ENCODE peak calls at places on chromosomes 16 and 17, in four cellular contexts. W is esophagus muscularis mucosa, I is A549, H is neural progenitor cell. C is an unnamed sample. For H3K4me1, the result is how much of the 10 kb centered on the place peaks cover.

GRCh38 chr16:66682271-66682670 is 14.3 kb downstream of the CMTM4 start:
- DNase-seq in W (no peak), I (no peak), H (no peak), C (no peak)

GRCh38 chr16:66131156-66131807 is 235.2 kb upstream of the CDH5 start:
- DNase-seq in W (no peak), I (no peak), H (no peak), C (no peak)

GRCh38 chr17:81480140-81480917 is 32.3 kb downstream of the ACTG1 start:
- DNase-seq in W (no peak), I (peak), H (no peak), C (no peak)

GRCh38 chr17:73748521-73748920 is 104.3 kb upstream of the SDK2 start:
- DNase-seq in W (no peak), I (no peak), H (no peak), C (no peak)

GRCh38 chr16:48117217-48118105 is 38.3 kb downstream of the ABCC12 start:
- DNase-seq in W (no peak), I (peak), H (peak), C (peak)

GRCh38 chr17:75400326-75400939 is 5.0 kb downstream of the GRB2 start:
- DNase-seq in W (no peak), I (no peak), H (no peak), C (no peak)

GRCh38 chr16:24834459-24835335 is 11.1 kb upstream of the SLC5A11 start:
- DNase-seq in W (no peak), I (peak), H (peak), C (peak)

GRCh38 chr16:84543931-84544776 is 39.7 kb upstream of the MEAK7 start:
- DNase-seq in W (no peak), I (no peak), H (no peak), C (peak)

GRCh38 chr16:75377971-75378386 is 55.3 kb downstream of the CFDP1 start:
- DNase-seq in W (no peak), I (peak), H (peak), C (no peak)

GRCh38 chr16:35197656-35198055 is 1738.2 kb downstream of the TP53TG3F start:
- DNase-seq in W (peak), I (no peak), H (no peak), C (no peak)

GRCh38 chr17:323181-323580 is 29.4 kb downstream of the RPH3AL start:
- DNase-seq in W (no peak), I (no peak), H (no peak), C (peak)

GRCh38 chr17:31823014-31823413 is 36.0 kb downstream of the COPRS start:
- DNase-seq in W (no peak), I (no peak), H (no peak), C (no peak)

GRCh38 chr17:34095101-34095500 is 160.0 kb upstream of the CCL2 start:
- DNase-seq in W (peak), I (no peak), H (no peak), C (no peak)

GRCh38 chr16:22214402-22214801 is 8.3 kb downstream of the EEF2K start:
- DNase-seq in W (no peak), I (no peak), H (no peak), C (no peak)

GRCh38 chr17:70166571-70166970 is 2.8 kb upstream of the KCNJ2 start:
- DNase-seq in W (no peak), I (no peak), H (no peak), C (no peak)

GRCh38 chr16:4426021-4426684 is 485 bp downstream of the DNAJA3 start:
- DNase-seq in W (no peak), I (no peak), H (no peak), C (no peak)

GRCh38 chr17:2892305-2892971 is 96.2 kb downstream of the RAP1GAP2 start:
- DNase-seq in W (no peak), I (peak), H (no peak), C (no peak)

GRCh38 chr17:835263-835662 is 53.1 kb downstream of the MRM3 start:
- DNase-seq in W (no peak), I (no peak), H (peak), C (no peak)

GRCh38 chr17:306116-306515 is 46.5 kb downstream of the RPH3AL start:
- DNase-seq in W (no peak), I (no peak), H (no peak), C (no peak)

GRCh38 chr17:70171159-70171558 is 1.8 kb downstream of the KCNJ2 start:
- DNase-seq in W (no peak), I (no peak), H (no peak), C (peak)

GRCh38 chr17:42311240-42312034 is 23.1 kb downstream of the STAT5A start:
- DNase-seq in W (no peak), I (no peak), H (peak), C (peak)

GRCh38 chr16:49563666-49564065 is 190.1 kb downstream of the C16orf78 start:
- DNase-seq in W (no peak), I (no peak), H (no peak), C (no peak)

GRCh38 chr16:72805486-72805885 is 242.4 kb downstream of the ZFHX3 start:
- DNase-seq in W (no peak), I (no peak), H (no peak), C (no peak)

GRCh38 chr16:88070341-88070740 is 119.1 kb downstream of the BANP start:
- DNase-seq in W (no peak), I (no peak), H (no peak), C (no peak)

GRCh38 chr16:84194470-84195200 is 3.7 kb downstream of the ADAD2 start:
- DNase-seq in W (no peak), I (no peak), H (no peak), C (no peak)

GRCh38 chr16:56993204-56993603 is 3.8 kb downstream of the NLRC5 start:
- DNase-seq in W (no peak), I (no peak), H (no peak), C (no peak)
- H3K4me1 ChIP-seq in W (under half), I (under half), H (under half), C (under half)

DNA sequence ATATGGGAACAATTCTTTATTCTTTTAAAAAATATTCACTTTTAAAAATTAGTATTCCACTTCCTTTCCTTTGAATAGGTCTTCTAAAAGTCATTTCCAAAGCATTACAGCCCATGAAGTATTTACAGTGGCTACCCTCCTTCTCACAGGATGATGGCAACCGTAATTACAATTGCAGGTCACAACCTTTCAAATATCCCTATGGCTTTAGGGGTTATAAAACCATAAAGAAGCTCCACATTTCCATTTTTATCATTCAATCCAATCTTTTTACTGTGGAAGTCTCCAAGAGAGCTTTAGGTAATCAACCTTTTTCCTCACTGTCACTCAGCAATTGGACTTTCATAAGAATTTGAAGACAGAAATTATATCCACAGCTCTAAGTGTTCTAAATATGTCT is 488.9 kb upstream of the CA10 start:
- DNase-seq in W (no peak), I (no peak), H (no peak), C (peak)
- H3K4me3 ChIP-seq in W (no peak), I (no peak), H (no peak), C (no peak)

DNA sequence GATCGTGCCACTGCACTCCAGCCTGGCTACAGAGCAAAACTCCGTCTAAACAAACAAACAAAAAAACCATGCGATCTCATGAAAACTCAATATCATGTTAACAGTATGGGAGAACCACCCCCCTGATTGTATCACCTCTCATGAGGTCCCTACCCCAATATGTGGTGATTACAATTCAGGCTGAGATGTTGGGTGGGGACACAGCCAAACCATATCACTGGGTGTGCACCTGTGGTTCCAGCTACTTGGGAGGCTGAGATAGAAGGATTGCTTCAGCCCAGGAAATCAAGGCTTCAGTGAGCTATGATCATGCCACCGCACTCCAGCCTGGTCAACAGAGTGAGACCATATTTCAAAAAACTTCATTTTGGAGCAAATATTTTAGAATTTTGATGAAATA is 1094.7 kb upstream of the CDH8 start:
- DNase-seq in W (no peak), I (no peak), H (no peak), C (no peak)
- H3K4me1 ChIP-seq in W (under half), I (under half), H (under half), C (under half)

DNA sequence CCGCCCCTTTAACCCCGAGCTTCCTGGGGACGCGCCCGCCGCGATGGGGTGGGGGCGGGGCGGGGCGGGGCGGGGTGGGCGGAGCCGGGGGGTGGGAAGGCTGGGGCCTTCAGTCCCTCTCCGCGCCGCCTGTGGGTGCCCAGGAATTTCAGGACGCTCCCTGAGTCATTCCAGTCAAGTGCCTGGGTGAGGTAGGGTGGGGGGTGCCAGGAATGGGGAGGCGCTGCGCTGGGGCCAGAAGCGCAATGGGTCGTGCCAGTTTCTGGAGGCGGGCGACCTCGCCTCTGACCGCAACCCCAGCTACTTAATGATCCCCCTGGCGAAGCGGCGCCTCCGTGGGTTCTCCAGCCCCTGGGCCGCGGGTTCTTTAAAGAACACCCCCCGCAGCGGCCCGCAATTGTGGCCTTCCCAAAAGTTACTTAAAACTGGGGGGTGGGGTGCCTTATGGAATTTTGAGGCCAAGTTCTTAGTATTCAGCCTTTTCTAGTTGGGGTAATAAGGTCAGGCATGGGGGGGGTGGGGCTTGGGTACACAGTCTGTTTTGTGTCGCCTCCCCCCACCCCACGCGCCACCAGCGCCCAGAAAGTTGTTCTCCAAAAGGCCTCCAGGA is 826 bp upstream of the GSE1 start:
- DNase-seq in W (no peak), I (peak), H (peak), C (peak)
- H3K4me3 ChIP-seq in W (peak), I (peak), H (peak), C (peak)